ENCODE peak calls at places on chromosomes 13 and 19, in five cellular contexts. G is fibroblast of the conjunctiva; W is nephron progenitor cell; Y is Calu3; E is stimulated activated CD4-positive, alpha-beta T cell treated with anti-CD3 and anti-CD28 coated beads, Interleukin-1b, Interleukin-23, amount 100 ng/mL, for 1 hour. Z is an unnamed sample.
A peak's percentile ranks its signal among the peaks of the same experiment; 100 is the strongest.

GRCh38 chr13:55361141-55361540 is 1779.6 kb upstream of the PRR20A start:
- DNase-seq in E (no peak), W (no peak), Y (no peak), G (no peak), Z (no peak)

GRCh38 chr13:48304132-48304876 is 753 bp downstream of the RB1 start:
- DNase-seq in E (no peak), G (no peak), Y (peak; percentile 6), W (peak; percentile 31), Z (no peak)

GRCh38 chr19:409006-409514 is at the start of gene C2CD4C:
- DNase-seq in E (peak; percentile 11), Y (no peak), W (peak; percentile 80), G (no peak), Z (no peak)

GRCh38 chr19:15769586-15769985 is 17.9 kb upstream of the OR10H5 start:
- DNase-seq in Y (no peak), G (no peak), E (no peak), W (no peak), Z (no peak)

GRCh38 chr19:31385744-31386143 is 36.5 kb upstream of the TSHZ3 start:
- DNase-seq in G (no peak), Y (no peak), E (no peak), W (no peak), Z (no peak)

GRCh38 chr13:113863511-113864302 is at the start of gene GAS6:
- DNase-seq in W (peak; percentile 81), E (no peak), Y (no peak), G (no peak), Z (no peak)

GRCh38 chr19:54674021-54674617 is 11.3 kb downstream of the LILRB4 start:
- DNase-seq in Y (peak; percentile 28), G (peak; percentile 1), W (no peak), E (no peak), Z (no peak)

GRCh38 chr19:2478756-2479555 is 3.0 kb downstream of the GADD45B start:
- DNase-seq in W (peak; percentile 51), Y (peak; percentile 60), E (peak; percentile 60), G (peak; percentile 71), Z (no peak)

GRCh38 chr13:72652681-72653080 is 74.7 kb downstream of the MZT1 start:
- DNase-seq in G (no peak), E (no peak), W (no peak), Y (no peak), Z (no peak)

GRCh38 chr19:47232422-47233211 is 1.6 kb upstream of the BBC3 start:
- DNase-seq in E (no peak), Y (peak; percentile 63), G (no peak), W (no peak), Z (peak; percentile 75)

Z was measured in amniotic stem cell.